ENCODE peak calls at places on chromosomes 13 and 19, in ten cellular contexts. E is T-cell; B is neural crest cell; Y is stimulated activated naive B cell treated with anti-CD40 and anti-IgM and Interleukin-4, amounts not matched to agents 10 μg/mL and 1 μg/mL and 100 μg/mL, for 72 hours; U is heart right ventricle; Z is NCI-H774; T is H9; X is pancreas; D is HFF-Myc; O is activated naive CD4-positive, alpha-beta T cell treated with anti-CD3 and anti-CD28 coated beads, Interleukin-2, amount 50 U/mL, for 16 hours. S is an unnamed sample.

GRCh38 chr13:25137624-25137892 is 34.5 kb downstream of the AMER2 start:
- DNase-seq in E (no peak), B (no peak), Y (no peak), U (no peak), Z (no peak), T (no peak), X (no peak), D (no peak), O (no peak), S (no peak)

GRCh38 chr19:6362351-6362801 is 1.0 kb downstream of the CLPP start:
- DNase-seq in E (no peak), B (no peak), Y (no peak), U (no peak), Z (no peak), T (no peak), X (no peak), D (no peak), O (no peak), S (no peak)

GRCh38 chr13:40432018-40432978 is 234.1 kb downstream of the FOXO1 start:
- DNase-seq in E (no peak), B (no peak), Y (peak), U (no peak), Z (no peak), T (no peak), X (no peak), D (no peak), O (no peak), S (no peak)

GRCh38 chr19:18868380-18869230 is 27.4 kb downstream of the CERS1 start:
- DNase-seq in E (no peak), B (no peak), Y (no peak), U (no peak), Z (no peak), T (no peak), X (peak), D (no peak), O (no peak), S (no peak)

GRCh38 chr13:40666905-40667621 is 622 bp upstream of the FOXO1 start:
- DNase-seq in E (no peak), B (peak), Y (peak), U (peak), Z (no peak), T (no peak), X (peak), D (no peak), O (peak), S (no peak)

GRCh38 chr19:38417544-38418506 is 8.2 kb downstream of the RASGRP4 start:
- DNase-seq in E (peak), B (peak), Y (peak), U (peak), Z (peak), T (peak), X (peak), D (no peak), O (peak), S (no peak)

GRCh38 chr19:9413240-9413954 is 22.0 kb downstream of the ZNF266 start:
- DNase-seq in E (no peak), B (no peak), Y (no peak), U (no peak), Z (no peak), T (no peak), X (no peak), D (no peak), O (no peak), S (no peak)

GRCh38 chr13:91946498-91947070 is 548.2 kb downstream of the GPC5 start:
- DNase-seq in E (no peak), B (peak), Y (no peak), U (no peak), Z (peak), T (no peak), X (no peak), D (no peak), O (no peak), S (peak)

GRCh38 chr13:86020350-86021002 is 221.3 kb upstream of the SLITRK6 start:
- DNase-seq in E (no peak), B (no peak), Y (no peak), U (no peak), Z (no peak), T (no peak), X (no peak), D (no peak), O (no peak), S (peak)

GRCh38 chr13:43908156-43909126 is 28.7 kb downstream of the LACC1 start:
- DNase-seq in E (no peak), B (peak), Y (no peak), U (no peak), Z (no peak), T (no peak), X (no peak), D (peak), O (no peak), S (peak)

GRCh38 chr19:18408053-18408476 is 10.6 kb upstream of the LRRC25 start:
- DNase-seq in E (no peak), B (no peak), Y (peak), U (peak), Z (no peak), T (peak), X (no peak), D (no peak), O (no peak), S (no peak)

S was measured in astrocyte of the cerebellum.